ENCODE peak calls at places on chromosomes 5 and 9, in ten cellular contexts. B, L, U, G, N, Y, H, A, W and V are unnamed samples.

GRCh38 chr9:108060165-108060564 is 570.6 kb upstream of the KLF4 start:
- DNase-seq in B (no peak), L (no peak), U (no peak), G (no peak), N (no peak), Y (no peak), H (no peak), A (no peak), W (no peak), V (no peak)

GRCh38 chr9:125700791-125701190 is 6.2 kb downstream of the MAPKAP1 start:
- DNase-seq in B (peak; percentile 66), L (no peak), U (no peak), G (no peak), N (no peak), Y (no peak), H (no peak), A (no peak), W (no peak), V (no peak)

GRCh38 chr5:64330728-64331231 is 165.1 kb downstream of the RNF180 start:
- DNase-seq in B (peak; percentile 24), L (no peak), U (no peak), G (peak; percentile 29), N (no peak), Y (no peak), H (no peak), A (no peak), W (no peak), V (no peak)

GRCh38 chr9:96618209-96619108 is 1.2 kb downstream of the CDC14B start:
- DNase-seq in B (peak; percentile 34), L (peak; percentile 23), U (peak; percentile 37), G (peak; percentile 46), N (peak; percentile 62), Y (peak; percentile 79), H (no peak), A (no peak), W (peak; percentile 10), V (peak; percentile 66)

GRCh38 chr9:76176176-76176575 is 218.1 kb downstream of the RFK start:
- DNase-seq in B (no peak), L (no peak), U (no peak), G (no peak), N (no peak), Y (no peak), H (no peak), A (no peak), W (no peak), V (no peak)

GRCh38 chr5:14491505-14491904 is 90.1 kb upstream of the OTULINL start:
- DNase-seq in B (no peak), L (no peak), U (no peak), G (no peak), N (no peak), Y (no peak), H (no peak), A (no peak), W (no peak), V (no peak)

GRCh38 chr9:127303830-127304229 is 39.3 kb downstream of the GARNL3 start:
- DNase-seq in B (no peak), L (no peak), U (no peak), G (no peak), N (no peak), Y (no peak), H (no peak), A (no peak), W (no peak), V (no peak)

GRCh38 chr9:98702835-98703385 is 5.8 kb downstream of the GABBR2 start:
- DNase-seq in B (no peak), L (no peak), U (no peak), G (no peak), N (no peak), Y (no peak), H (no peak), A (no peak), W (no peak), V (no peak)

GRCh38 chr5:76983468-76983867 is 30.6 kb downstream of the CRHBP start:
- DNase-seq in B (no peak), L (no peak), U (no peak), G (no peak), N (no peak), Y (no peak), H (no peak), A (no peak), W (no peak), V (no peak)

GRCh38 chr5:170329524-170329923 is 31.9 kb upstream of the LCP2 start:
- DNase-seq in B (no peak), L (no peak), U (no peak), G (no peak), N (no peak), Y (no peak), H (no peak), A (no peak), W (no peak), V (no peak)
- H3K27ac ChIP-seq in B (no peak overlapping the region), L (no peak overlapping the region), U (no peak overlapping the region), G (no peak overlapping the region), N (no peak overlapping the region), Y (no peak overlapping the region), H (no peak overlapping the region), A (peak overlapping the region; percentile 97), W (no peak overlapping the region), V (no peak overlapping the region)

DNA sequence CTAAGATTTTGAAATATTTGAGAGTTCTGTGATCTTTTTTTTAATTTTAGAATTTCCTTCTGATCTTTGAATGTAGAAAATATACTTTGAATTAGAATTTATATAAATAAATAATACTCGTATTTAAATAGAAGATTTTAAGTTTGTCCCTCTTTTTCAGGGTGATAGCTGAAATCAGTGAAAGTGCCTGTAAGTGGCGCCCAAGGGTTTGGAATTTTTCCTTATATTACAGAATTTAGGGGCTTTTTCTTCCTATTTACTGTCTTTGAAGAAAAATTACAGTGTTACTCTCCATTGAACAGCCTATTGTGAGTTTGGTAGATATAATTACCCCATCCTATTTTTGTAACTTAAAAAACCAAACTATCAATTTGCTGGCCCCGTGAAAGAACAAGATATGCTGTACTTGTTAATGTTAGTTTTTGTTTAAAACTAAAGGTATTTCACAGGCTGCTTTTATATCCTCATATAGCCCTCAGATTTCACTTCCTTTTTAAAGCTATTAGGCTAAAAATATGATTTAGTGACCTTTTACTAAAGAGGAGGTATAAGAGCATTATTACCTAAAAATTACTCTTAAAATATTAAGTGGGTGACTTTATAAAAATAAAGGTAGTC is 3.2 kb downstream of the MAP3K1 start:
- DNase-seq in B (no peak), L (no peak), U (no peak), G (no peak), N (no peak), Y (no peak), H (no peak), A (no peak), W (peak; percentile 73), V (no peak)
- TF ChIP-seq CTCF in B (peak; percentile 46), L (no peak), U (no peak), G (no peak), N (peak; percentile 40), Y (peak; percentile 36), H (peak; percentile 6), A (peak; percentile 33), W (peak; percentile 17), V (peak; percentile 68)

DNA sequence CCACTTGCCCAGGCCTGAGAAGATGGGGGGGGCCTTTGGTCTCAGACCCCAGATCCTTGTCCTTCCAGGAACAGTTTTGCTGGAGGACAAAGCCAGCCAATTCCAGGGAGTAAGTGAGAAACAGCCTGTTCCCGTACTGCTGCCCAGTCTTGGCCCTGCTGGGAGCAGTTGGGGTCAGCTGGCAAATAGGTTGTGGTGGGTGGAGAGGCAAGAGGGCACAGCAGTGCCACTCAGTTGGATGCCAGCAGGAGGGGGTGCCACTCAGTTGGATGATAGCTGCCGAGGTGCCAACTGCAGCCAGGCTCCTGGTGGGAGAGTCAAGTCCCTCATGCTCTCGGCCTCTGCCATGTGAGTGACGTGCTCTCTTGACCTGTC is 136.9 kb downstream of the RGS3 start:
- DNase-seq in B (no peak), L (no peak), U (no peak), G (peak; percentile 55), N (no peak), Y (no peak), H (no peak), A (no peak), W (no peak), V (no peak)
- H3K27ac ChIP-seq in B (no peak overlapping the region), L (no peak overlapping the region), U (no peak overlapping the region), G (peak overlapping the region; percentile 81), N (peak overlapping the region; percentile 86), Y (no peak overlapping the region), H (no peak overlapping the region), A (no peak overlapping the region), W (peak overlapping the region; percentile 90), V (peak overlapping the region; percentile 34)

DNA sequence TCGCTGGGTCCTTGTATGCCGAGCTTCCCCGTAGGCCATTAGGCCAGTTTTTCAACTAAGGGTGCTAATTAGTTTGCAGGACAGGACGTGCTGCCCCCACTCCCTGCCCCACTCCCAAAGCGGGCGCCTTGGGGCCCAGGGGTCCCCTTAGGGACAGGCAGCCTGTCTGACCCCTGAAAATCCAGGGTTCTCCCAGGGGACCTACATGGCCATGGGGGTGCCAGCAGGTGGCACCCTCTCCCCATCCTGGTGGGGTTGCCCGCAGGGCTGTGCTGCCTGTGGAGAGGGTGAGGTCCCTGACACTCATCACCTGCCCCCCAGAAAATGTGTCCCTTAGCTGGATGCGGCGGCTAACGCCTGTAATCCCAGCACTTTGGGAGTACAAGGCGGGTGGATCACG is 8.5 kb upstream of the CCDC187 start:
- DNase-seq in B (no peak), L (peak; percentile 55), U (no peak), G (no peak), N (no peak), Y (peak; percentile 58), H (no peak), A (peak; percentile 45), W (peak; percentile 51), V (peak; percentile 90)
- TF ChIP-seq CTCF in B (peak; percentile 61), L (peak; percentile 70), U (peak; percentile 34), G (peak; percentile 44), N (peak; percentile 77), Y (peak; percentile 63), H (peak; percentile 47), A (peak; percentile 28), W (peak; percentile 83), V (peak; percentile 81)

GRCh38 chr5:116575635-116576042 is 1.0 kb upstream of the SEMA6A start:
- DNase-seq in B (peak; percentile 64), L (peak; percentile 28), U (peak; percentile 49), G (peak; percentile 23), N (no peak), Y (peak; percentile 63), H (no peak), A (no peak), W (peak; percentile 48), V (no peak)

GRCh38 chr5:116572375-116573278 is 2.0 kb downstream of the SEMA6A start:
- DNase-seq in B (no peak), L (peak; percentile 23), U (peak; percentile 63), G (peak; percentile 21), N (no peak), Y (peak; percentile 77), H (no peak), A (no peak), W (peak; percentile 25), V (no peak)

GRCh38 chr5:116573279-116573616 is 1.4 kb downstream of the SEMA6A start:
- DNase-seq in B (no peak), L (no peak), U (peak; percentile 55), G (peak; percentile 23), N (no peak), Y (peak; percentile 62), H (no peak), A (no peak), W (peak; percentile 18), V (no peak)

GRCh38 chr5:116574682-116575634 is at the start of gene SEMA6A:
- DNase-seq in B (peak; percentile 97), L (peak; percentile 81), U (peak; percentile 97), G (peak; percentile 83), N (peak; percentile 88), Y (peak; percentile 95), H (peak; percentile 21), A (no peak), W (peak; percentile 91), V (peak; percentile 67)

GRCh38 chr5:116573617-116574431 is 799 bp downstream of the SEMA6A start:
- DNase-seq in B (no peak), L (peak; percentile 15), U (peak; percentile 46), G (peak; percentile 21), N (no peak), Y (peak; percentile 48), H (no peak), A (no peak), W (peak; percentile 17), V (no peak)
- H3K27ac ChIP-seq in B (no peak overlapping the region), L (peak overlapping the region; percentile 88), U (peak overlapping the region; percentile 82), G (peak overlapping the region; percentile 44), N (peak overlapping the region; percentile 72), Y (no peak overlapping the region), H (peak overlapping the region; percentile 82), A (no peak overlapping the region), W (no peak overlapping the region), V (no peak overlapping the region)